ENCODE peak calls at places on chromosomes 12 and 14, in five cellular contexts. T, O, E, I and J are unnamed samples.

GRCh38 chr12:21971344-21971743 is 30.1 kb upstream of the ABCC9 start:
- DNase-seq in E (no peak), I (no peak), T (no peak), O (no peak), J (no peak)

GRCh38 chr14:69822456-69822855 is 25.4 kb upstream of the SLC10A1 start:
- DNase-seq in E (no peak), I (no peak), O (no peak), T (no peak), J (no peak)

GRCh38 chr14:77562681-77563080 is 53.8 kb downstream of the SPTLC2 start:
- DNase-seq in E (no peak), I (no peak), O (no peak), T (no peak), J (no peak)

GRCh38 chr14:75267141-75267601 is 11.5 kb upstream of the FOS start:
- DNase-seq in E (no peak), O (no peak), T (no peak), I (no peak), J (no peak)

GRCh38 chr14:68140111-68140741 is 320.6 kb downstream of the RAD51B start:
- DNase-seq in I (no peak), T (no peak), O (no peak), E (no peak), J (no peak)

GRCh38 chr12:93880853-93881522 is 203.8 kb downstream of the CRADD start:
- DNase-seq in I (no peak), O (no peak), E (no peak), T (peak; percentile 51), J (no peak)

GRCh38 chr12:31874961-31875608 is 84.1 kb upstream of the RESF1 start:
- DNase-seq in T (peak; percentile 79), I (peak; percentile 54), E (peak; percentile 58), O (peak; percentile 60), J (peak; percentile 73)

GRCh38 chr12:68003777-68004176 is 14.5 kb downstream of the IFNG-AS1 start:
- DNase-seq in I (no peak), T (no peak), O (no peak), E (no peak), J (no peak)

GRCh38 chr12:12350868-12351463 is 924 bp upstream of the MANSC1 start:
- DNase-seq in O (no peak), T (no peak), E (no peak), I (no peak), J (no peak)

GRCh38 chr14:65750906-65751305 is 338.4 kb downstream of the FUT8 start:
- DNase-seq in E (no peak), O (no peak), T (no peak), I (no peak), J (no peak)

GRCh38 chr12:90036641-90037040 is 328.0 kb upstream of the ATP2B1 start:
- DNase-seq in O (no peak), I (no peak), E (no peak), T (peak; percentile 1), J (no peak)

GRCh38 chr12:48004039-48004940 is at the start of gene COL2A1:
- DNase-seq in E (no peak), T (no peak), I (no peak), O (no peak), J (no peak)

GRCh38 chr14:64611358-64612020 is 61.7 kb downstream of the PPP1R36 start:
- DNase-seq in O (no peak), T (no peak), I (no peak), E (no peak), J (no peak)

GRCh38 chr12:58530421-58531067 is 389.8 kb downstream of the LRIG3 start:
- DNase-seq in I (no peak), E (no peak), O (no peak), T (no peak), J (no peak)

GRCh38 chr12:46983959-46984833 is 95.2 kb upstream of the PCED1B start:
- DNase-seq in O (peak; percentile 7), E (no peak), T (peak; percentile 37), I (no peak), J (no peak)

GRCh38 chr12:11600199-11600598 is 49.3 kb upstream of the ETV6 start:
- DNase-seq in O (no peak), I (no peak), T (no peak), E (no peak), J (no peak)

GRCh38 chr14:96202441-96203094 is 2.1 kb upstream of the BDKRB2 start:
- DNase-seq in I (no peak), E (no peak), T (no peak), O (no peak), J (no peak)

GRCh38 chr14:96051231-96051630 is 12.1 kb downstream of the C14orf132 start:
- DNase-seq in I (no peak), E (no peak), O (no peak), T (no peak), J (no peak)

GRCh38 chr12:52715416-52715815 is 12.1 kb upstream of the KRT77 start:
- DNase-seq in E (no peak), O (no peak), I (no peak), T (no peak), J (no peak)

GRCh38 chr14:91956616-91957015 is 9.1 kb upstream of the FBLN5 start:
- DNase-seq in E (no peak), O (no peak), T (no peak), I (no peak), J (no peak)

GRCh38 chr12:128637616-128638606 is 185.8 kb downstream of the SLC15A4 start:
- DNase-seq in E (no peak), T (no peak), I (no peak), O (no peak), J (no peak)

GRCh38 chr12:89756638-89757321 is 48.1 kb upstream of the ATP2B1 start:
- DNase-seq in T (peak; percentile 63), O (no peak), I (no peak), E (no peak), J (no peak)

GRCh38 chr12:7868391-7868790 is 4.3 kb downstream of the SLC2A14 start:
- DNase-seq in O (no peak), E (no peak), T (no peak), I (no peak), J (no peak)

GRCh38 chr12:65534105-65534841 is 255.8 kb downstream of the MSRB3 start:
- DNase-seq in E (no peak), O (no peak), I (no peak), T (no peak), J (no peak)

GRCh38 chr12:58117667-58118066 is 176.3 kb downstream of the ATP23 start:
- DNase-seq in E (no peak), O (no peak), T (no peak), I (no peak), J (no peak)

GRCh38 chr12:130879781-130880389 is 8.0 kb downstream of the RAN start:
- DNase-seq in E (no peak), I (no peak), T (no peak), O (no peak), J (no peak)

GRCh38 chr14:106094654-106095189 is 568.3 kb downstream of the TMEM121 start:
- DNase-seq in E (no peak), T (no peak), O (no peak), I (no peak), J (peak; percentile 42)

GRCh38 chr12:56010112-56010570 is 10.7 kb upstream of the IKZF4 start:
- DNase-seq in I (no peak), T (no peak), E (no peak), O (no peak), J (no peak)

GRCh38 chr12:13948631-13949030 is 32.8 kb downstream of the GRIN2B start:
- DNase-seq in T (no peak), O (no peak), E (no peak), I (no peak), J (no peak)

GRCh38 chr12:99605-100004 is 33.0 kb downstream of the IQSEC3 start:
- DNase-seq in E (no peak), T (no peak), I (no peak), O (no peak), J (no peak)

GRCh38 chr14:83960832-83961512 is 1569.0 kb upstream of the FLRT2 start:
- DNase-seq in T (no peak), E (no peak), I (no peak), O (no peak), J (no peak)

GRCh38 chr14:83958359-83958758 is 1571.6 kb upstream of the FLRT2 start:
- DNase-seq in O (no peak), E (no peak), T (no peak), I (no peak), J (no peak)
- H3K9me3 ChIP-seq in O (no peaks in the 10 kb centered on the region), E (no peaks in the 10 kb centered on the region), T (no peaks in the 10 kb centered on the region), I (peaks cover 3% of the 10 kb centered on the region), J (no peaks in the 10 kb centered on the region)

DNA sequence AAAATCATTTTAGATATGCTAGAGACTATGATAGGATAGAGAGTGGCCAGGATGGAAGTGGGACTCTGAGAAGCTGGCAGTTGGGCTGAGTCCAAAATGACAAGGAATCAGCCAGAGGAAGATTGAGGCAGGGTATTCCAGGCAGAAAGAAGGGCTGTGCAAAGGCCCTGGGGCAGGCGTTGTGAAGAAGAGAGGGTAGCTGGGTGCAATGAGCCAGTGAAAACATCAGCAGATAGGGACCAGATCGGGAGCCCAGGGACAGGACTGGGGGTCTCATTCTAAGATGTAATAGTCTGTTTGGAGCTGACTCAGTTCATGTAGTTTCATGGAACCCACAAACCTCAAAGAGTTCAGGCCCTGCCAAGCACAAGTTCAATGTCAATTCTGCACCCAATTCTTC is 126.6 kb downstream of the KSR2 start:
- DNase-seq in O (no peak), T (no peak), E (no peak), I (no peak), J (no peak)
- H3K27me3 ChIP-seq in O (no peaks in the 10 kb centered on the region), T (no peaks in the 10 kb centered on the region), E (no peaks in the 10 kb centered on the region), I (no peaks in the 10 kb centered on the region), J (no peaks in the 10 kb centered on the region)

GRCh38 chr12:125824276-125824675 is 759.0 kb downstream of the AACS start:
- DNase-seq in I (no peak), O (no peak), E (no peak), T (no peak), J (no peak)
- H3K9me3 ChIP-seq in I (no peaks in the 10 kb centered on the region), O (no peaks in the 10 kb centered on the region), E (no peaks in the 10 kb centered on the region), T (no peaks in the 10 kb centered on the region), J (no peaks in the 10 kb centered on the region)

GRCh38 chr14:103613517-103613916 is 15.5 kb upstream of the KLC1 start:
- DNase-seq in I (no peak), E (no peak), T (no peak), O (no peak), J (no peak)

GRCh38 chr14:103611215-103611614 is 17.8 kb upstream of the KLC1 start:
- DNase-seq in I (no peak), T (no peak), E (no peak), O (no peak), J (no peak)

GRCh38 chr14:103618999-103619398 is 10.0 kb upstream of the KLC1 start:
- DNase-seq in T (no peak), E (no peak), O (no peak), I (no peak), J (no peak)

GRCh38 chr14:103621860-103622259 is 7.2 kb upstream of the KLC1 start:
- DNase-seq in I (no peak), E (no peak), O (no peak), T (no peak), J (no peak)

DNA sequence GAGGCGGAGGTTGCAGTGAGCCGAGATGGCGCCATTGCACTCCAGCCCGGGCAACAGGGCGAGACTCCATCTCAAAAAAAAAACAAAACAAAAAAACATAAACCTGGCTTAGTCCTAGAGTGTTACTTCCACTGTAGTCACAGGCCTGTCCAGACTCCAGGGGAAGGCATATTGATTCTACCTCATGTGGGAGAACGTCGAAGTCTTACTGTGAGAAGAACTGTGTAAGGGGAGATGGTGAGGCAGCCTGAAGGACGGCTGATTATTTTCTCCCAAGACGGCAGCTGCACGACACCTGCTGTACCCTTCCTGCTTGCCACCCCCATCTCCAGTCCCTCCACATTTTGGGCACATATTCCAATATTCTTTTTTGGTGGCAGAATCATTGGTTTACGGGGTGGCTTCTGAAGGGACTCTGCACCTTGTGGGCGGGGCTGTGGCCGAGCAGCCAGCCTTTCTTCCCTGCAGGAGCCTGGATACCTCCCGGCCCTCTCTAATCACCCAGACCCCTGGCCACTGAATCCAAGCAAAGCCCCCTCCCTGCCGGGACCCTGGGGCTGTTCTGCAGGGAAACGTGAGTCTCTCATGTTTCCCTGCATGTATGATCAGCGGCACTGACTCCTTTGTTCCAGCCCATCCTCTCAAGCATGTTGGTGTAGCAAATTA is 12.2 kb upstream of the KLC1 start:
- DNase-seq in T (no peak), I (no peak), E (no peak), O (no peak), J (no peak)
- H3K27me3 ChIP-seq in T (no peaks in the 10 kb centered on the region), I (no peaks in the 10 kb centered on the region), E (no peaks in the 10 kb centered on the region), O (no peaks in the 10 kb centered on the region), J (no peaks in the 10 kb centered on the region)